ENCODE peak calls at places on chromosomes 13 and 19, in four cellular contexts. L is OCI-LY7, J is RWPE1, H is ovary. P is an unnamed sample.
A peak's percentile ranks its signal among the peaks of the same experiment; 100 is the strongest.

GRCh38 chr19:58572818-58573657 is at the start of gene MZF1:
- DNase-seq in L (peak; percentile 100), J (peak; percentile 97), H (peak; percentile 100), P (peak; percentile 100)

GRCh38 chr13:99800004-99800403 is 171.6 kb downstream of the ZIC5 start:
- DNase-seq in L (no peak), J (no peak), H (no peak), P (no peak)

GRCh38 chr19:19185853-19186728 is 5.9 kb downstream of the BORCS8 start:
- DNase-seq in L (peak; percentile 64), J (no peak), H (no peak), P (peak; percentile 64)

GRCh38 chr19:46296722-46297431 is at the start of gene HIF3A:
- DNase-seq in L (no peak), J (no peak), H (peak; percentile 78), P (peak; percentile 14)

GRCh38 chr13:33033361-33033812 is 17.2 kb downstream of the KL start:
- DNase-seq in L (no peak), J (no peak), H (no peak), P (peak; percentile 63)

GRCh38 chr13:58953638-58954037 is 1210.1 kb downstream of the DIAPH3 start:
- DNase-seq in L (peak; percentile 92), J (no peak), H (no peak), P (no peak)

GRCh38 chr19:13150919-13151604 is 851 bp downstream of the IER2 start:
- DNase-seq in L (peak; percentile 34), J (no peak), H (peak; percentile 69), P (peak; percentile 69)

GRCh38 chr13:59413121-59413520 is 750.6 kb downstream of the DIAPH3 start:
- DNase-seq in L (no peak), J (no peak), H (no peak), P (no peak)

GRCh38 chr19:4971424-4971793 is 2.5 kb downstream of the KDM4B start:
- DNase-seq in L (peak; percentile 53), J (peak; percentile 60), H (peak; percentile 43), P (peak; percentile 68)

GRCh38 chr13:45196622-45197021 is 4.2 kb downstream of the KCTD4 start:
- DNase-seq in L (no peak), J (peak; percentile 27), H (no peak), P (no peak)

GRCh38 chr13:94860981-94861407 is 148.6 kb upstream of the SOX21 start:
- DNase-seq in L (no peak), J (no peak), H (no peak), P (no peak)

GRCh38 chr19:58366576-58367430 is 4.3 kb upstream of the ZNF497 start:
- DNase-seq in L (no peak), J (no peak), H (no peak), P (no peak)

GRCh38 chr13:108220042-108220441 is 1.9 kb downstream of the ABHD13 start:
- DNase-seq in L (no peak), J (peak; percentile 20), H (no peak), P (no peak)

GRCh38 chr13:93875527-93875926 is 604.0 kb downstream of the DCT start:
- DNase-seq in L (no peak), J (no peak), H (no peak), P (no peak)

GRCh38 chr13:39347926-39348901 is 254.8 kb downstream of the LHFPL6 start:
- DNase-seq in L (no peak), J (no peak), H (no peak), P (no peak)

GRCh38 chr19:679418-680286 is 3.5 kb downstream of the FSTL3 start:
- DNase-seq in L (peak; percentile 54), J (peak; percentile 58), H (peak; percentile 88), P (peak; percentile 48)

GRCh38 chr19:27794444-27795042 is 1418.4 kb downstream of the UQCRFS1 start:
- DNase-seq in L (peak; percentile 31), J (no peak), H (no peak), P (peak; percentile 24)

GRCh38 chr13:43364210-43365041 is 341.0 kb downstream of the DNAJC15 start:
- DNase-seq in L (no peak), J (no peak), H (no peak), P (no peak)

GRCh38 chr19:53101518-53101917 is 1.7 kb downstream of the ZNF160 start:
- DNase-seq in L (peak; percentile 33), J (no peak), H (no peak), P (peak; percentile 66)

GRCh38 chr13:95288899-95289500 is 12.3 kb downstream of the ABCC4 start:
- DNase-seq in L (no peak), J (no peak), H (no peak), P (no peak)

GRCh38 chr19:18062043-18062442 is 24.7 kb downstream of the IL12RB1 start:
- DNase-seq in L (no peak), J (no peak), H (no peak), P (no peak)

GRCh38 chr13:98490195-98490771 is 86.6 kb downstream of the STK24 start:
- DNase-seq in L (no peak), J (no peak), H (no peak), P (no peak)

GRCh38 chr13:21973437-21974125 is 302.7 kb downstream of the FGF9 start:
- DNase-seq in L (no peak), J (no peak), H (no peak), P (peak; percentile 4)

GRCh38 chr13:110531671-110532083 is 29.8 kb downstream of the RAB20 start:
- DNase-seq in L (no peak), J (no peak), H (no peak), P (no peak)

GRCh38 chr13:91904597-91904996 is 506.2 kb downstream of the GPC5 start:
- DNase-seq in L (peak; percentile 45), J (no peak), H (no peak), P (no peak)

GRCh38 chr19:53849237-53849676 is 18.4 kb upstream of the MYADM start:
- DNase-seq in L (no peak), J (no peak), H (no peak), P (no peak)

GRCh38 chr19:36604656-36605100 is 435 bp upstream of the ZNF382 start:
- DNase-seq in L (no peak), J (no peak), H (peak; percentile 16), P (peak; percentile 94)

GRCh38 chr13:105441406-105441805 is 1094.1 kb downstream of the EFNB2 start:
- DNase-seq in L (no peak), J (no peak), H (no peak), P (no peak)

GRCh38 chr13:38753878-38754277 is 67.0 kb downstream of the FREM2 start:
- DNase-seq in L (no peak), J (peak; percentile 43), H (no peak), P (no peak)

GRCh38 chr19:29445246-29445645 is 80.5 kb upstream of the VSTM2B start:
- DNase-seq in L (no peak), J (no peak), H (no peak), P (no peak)

GRCh38 chr13:23871616-23872220 is 17.5 kb downstream of the MIPEP start:
- DNase-seq in L (peak; percentile 34), J (peak; percentile 52), H (no peak), P (no peak)
- TF ChIP-seq CTCF in L (peak; percentile 92), J (peak; percentile 64), H (peak; percentile 56), P (peak; percentile 78)

GRCh38 chr13:24995225-24995804 is 100.6 kb upstream of the PABPC3 start:
- DNase-seq in L (peak; percentile 84), J (peak; percentile 60), H (no peak), P (peak; percentile 76)
- TF ChIP-seq CTCF in L (peak; percentile 89), J (peak; percentile 84), H (no peak), P (peak; percentile 83)

DNA sequence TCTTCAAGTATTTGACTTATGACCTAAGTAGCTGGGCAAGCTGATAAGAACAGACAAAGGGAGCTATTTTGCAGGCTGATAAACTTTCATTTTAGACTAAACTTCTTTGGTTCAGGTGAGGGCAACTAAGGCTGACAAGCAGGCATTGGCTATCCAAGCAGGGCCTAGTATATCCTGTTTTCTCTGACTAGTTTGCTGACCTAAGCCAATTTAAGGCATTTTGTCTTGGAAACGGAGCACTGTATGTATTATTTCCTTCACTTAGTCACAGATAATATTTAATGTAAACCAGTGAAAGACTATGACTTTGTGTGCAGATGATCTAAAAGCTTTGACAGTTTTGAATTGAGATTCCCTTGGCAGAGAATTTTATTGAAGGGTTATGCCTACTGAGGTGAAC is 172.5 kb downstream of the POU4F1 start:
- DNase-seq in L (no peak), J (no peak), H (no peak), P (no peak)
- TF ChIP-seq CTCF in L (no peak), J (no peak), H (no peak), P (no peak)

GRCh38 chr19:40279120-40279551 is 6.0 kb downstream of the AKT2 start:
- DNase-seq in L (no peak), J (no peak), H (peak; percentile 82), P (no peak)
- TF ChIP-seq CTCF in L (no peak), J (no peak), H (no peak), P (no peak)

GRCh38 chr19:11560404-11560988 is 1.5 kb upstream of the ELOF1 start:
- DNase-seq in L (peak; percentile 96), J (peak; percentile 57), H (peak; percentile 40), P (peak; percentile 80)
- TF ChIP-seq CTCF in L (peak; percentile 95), J (peak; percentile 52), H (peak; percentile 48), P (peak; percentile 88)

GRCh38 chr19:55165952-55166529 is 372 bp downstream of the DNAAF3 start:
- DNase-seq in L (peak; percentile 46), J (peak; percentile 66), H (no peak), P (peak; percentile 79)
- TF ChIP-seq CTCF in L (peak; percentile 68), J (peak; percentile 81), H (no peak), P (peak; percentile 45)

GRCh38 chr13:31731923-31732322 is 7.4 kb upstream of the RXFP2 start:
- DNase-seq in L (no peak), J (no peak), H (no peak), P (no peak)
- TF ChIP-seq CTCF in L (no peak), J (no peak), H (no peak), P (no peak)

GRCh38 chr13:65638572-65639168 is 1591.5 kb downstream of the PCDH9 start:
- DNase-seq in L (peak; percentile 34), J (peak; percentile 4), H (no peak), P (no peak)
- TF ChIP-seq CTCF in L (peak; percentile 79), J (peak; percentile 65), H (no peak), P (peak; percentile 17)

GRCh38 chr19:2064788-2065524 is 13.9 kb upstream of the MKNK2 start:
- DNase-seq in L (no peak), J (no peak), H (peak; percentile 32), P (no peak)
- TF ChIP-seq CTCF in L (no peak), J (no peak), H (no peak), P (no peak)

P was measured in activated CD8-positive, alpha-beta T cell treated with anti-CD3 and anti-CD28 coated beads for 36 hours.